ENCODE peak calls at places on chromosomes 4 and X, in nine cellular contexts. T is activated T-helper 1 cell treated with anti-CD3 and anti-CD28 coated beads, Interleukin-2, amount 50 U/mL, for 16 hours; L is EH; G is T-cell; W is AG04450; J is activated CD4-positive, alpha-beta memory T cell treated with anti-CD3 and anti-CD28 coated beads, Interleukin-2, amount 10 ng/mL, durations not matched to agents 7 days and 5 days; M is SW480; F is H1; K is head of caudate nucleus. U is an unnamed sample.

GRCh38 chrX:68415289-68415688 is 18.0 kb downstream of the OPHN1 start:
- DNase-seq in J (no peak), G (no peak), T (no peak), F (no peak), K (no peak), W (no peak), L (peak; percentile 80), M (peak; percentile 3), U (no peak)

GRCh38 chrX:42127563-42127962 is 204.2 kb upstream of the CASK start:
- DNase-seq in W (no peak), L (no peak), J (no peak), M (no peak), F (no peak), G (no peak), K (no peak), T (no peak), U (no peak)

GRCh38 chr4:16238304-16238703 is 12.0 kb upstream of the TAPT1 start:
- DNase-seq in F (no peak), J (no peak), K (no peak), L (no peak), M (no peak), T (no peak), G (no peak), W (no peak), U (no peak)

GRCh38 chr4:54541426-54542118 is 116.2 kb upstream of the KIT start:
- DNase-seq in J (no peak), L (peak; percentile 93), W (no peak), F (no peak), K (no peak), G (no peak), T (no peak), M (no peak), U (no peak)

GRCh38 chr4:138647433-138647832 is 368.1 kb upstream of the NOCT start:
- DNase-seq in J (no peak), L (no peak), G (no peak), F (no peak), W (no peak), K (no peak), M (no peak), T (no peak), U (no peak)

GRCh38 chr4:89290727-89291126 is 16.9 kb downstream of the GPRIN3 start:
- DNase-seq in G (no peak), J (peak; percentile 43), W (no peak), M (no peak), L (no peak), T (no peak), K (no peak), F (no peak), U (no peak)

GRCh38 chr4:151808120-151808529 is 47.3 kb upstream of the GATB start:
- DNase-seq in L (peak; percentile 76), M (no peak), G (no peak), F (no peak), W (no peak), T (no peak), K (no peak), J (no peak), U (no peak)

GRCh38 chr4:168220893-168221292 is 97.7 kb downstream of the DDX60 start:
- DNase-seq in J (no peak), W (no peak), F (no peak), L (peak; percentile 18), K (no peak), G (no peak), T (no peak), M (no peak), U (no peak)

GRCh38 chr4:184369871-184370270 is 104.5 kb downstream of the IRF2 start:
- DNase-seq in G (no peak), T (no peak), K (no peak), L (no peak), M (no peak), W (no peak), J (no peak), F (no peak), U (no peak)

GRCh38 chr4:89563431-89563830 is 255.8 kb upstream of the GPRIN3 start:
- DNase-seq in T (no peak), J (no peak), M (no peak), W (no peak), F (no peak), G (no peak), L (no peak), K (no peak), U (no peak)